ENCODE peak calls at places on chromosomes 16 and 17, in six cellular contexts. I is lower leg skin; X is activated T-cell treated with anti-CD3 and anti-CD28 coated beads, Interleukin-2, amount 50 U/mL, for 1 hour; S is COR-L47; H is B cell; T is OCI-M1. A is an unnamed sample.

GRCh38 chr17:64457156-64457555 is 8.2 kb downstream of the MILR1 start:
- DNase-seq in I (no peak), X (no peak), S (no peak), H (no peak), T (no peak), A (no peak)

GRCh38 chr16:3115561-3115960 is 3.2 kb downstream of the ZNF205 start:
- DNase-seq in I (no peak), X (no peak), S (no peak), H (peak), T (no peak), A (no peak)

GRCh38 chr16:87762620-87763019 is 3.2 kb downstream of the KLHDC4 start:
- DNase-seq in I (no peak), X (no peak), S (no peak), H (no peak), T (no peak), A (no peak)

GRCh38 chr17:45838751-45839150 is 5.9 kb upstream of the SPPL2C start:
- DNase-seq in I (no peak), X (no peak), S (no peak), H (no peak), T (no peak), A (no peak)

GRCh38 chr16:85990861-85991301 is 91.9 kb downstream of the IRF8 start:
- DNase-seq in I (no peak), X (no peak), S (no peak), H (peak), T (no peak), A (no peak)

GRCh38 chr17:36674278-36674650 is 72.9 kb downstream of the MRM1 start:
- DNase-seq in I (no peak), X (peak), S (no peak), H (no peak), T (no peak), A (no peak)

GRCh38 chr17:65290616-65291015 is 153.4 kb downstream of the RGS9 start:
- DNase-seq in I (no peak), X (no peak), S (no peak), H (no peak), T (no peak), A (no peak)

GRCh38 chr16:87802670-87803069 is 36.9 kb upstream of the KLHDC4 start:
- DNase-seq in I (no peak), X (no peak), S (no peak), H (no peak), T (no peak), A (no peak)

GRCh38 chr16:59412275-59412841 is 678.2 kb upstream of the GOT2 start:
- DNase-seq in I (no peak), X (no peak), S (no peak), H (no peak), T (peak), A (no peak)

A was measured in gastrocnemius medialis.